ENCODE peak calls at places on chromosome 11, in seven cellular contexts. B, T, R, W, E, L and U are unnamed samples.

GRCh38 chr11:17703951-17704350 is 15.4 kb upstream of the MYOD1 start:
- DNase-seq in B (no peak), T (no peak), R (peak), W (no peak), E (no peak), L (peak), U (no peak)

GRCh38 chr11:46499821-46500220 is 94.0 kb downstream of the AMBRA1 start:
- DNase-seq in B (no peak), T (no peak), R (no peak), W (no peak), E (no peak), L (no peak), U (no peak)

GRCh38 chr11:16895306-16895705 is 118.9 kb downstream of the PLEKHA7 start:
- DNase-seq in B (no peak), T (no peak), R (no peak), W (no peak), E (no peak), L (no peak), U (no peak)

GRCh38 chr11:942853-943252 is 17.2 kb downstream of the AP2A2 start:
- DNase-seq in B (no peak), T (no peak), R (no peak), W (peak), E (no peak), L (no peak), U (no peak)

GRCh38 chr11:10275714-10276113 is 18.3 kb downstream of the SBF2 start:
- DNase-seq in B (no peak), T (no peak), R (no peak), W (no peak), E (no peak), L (no peak), U (no peak)

GRCh38 chr11:17489729-17490128 is 13.1 kb upstream of the ABCC8 start:
- DNase-seq in B (no peak), T (no peak), R (no peak), W (no peak), E (no peak), L (no peak), U (no peak)

GRCh38 chr11:99739464-99740089 is 718.8 kb downstream of the CNTN5 start:
- DNase-seq in B (no peak), T (peak), R (peak), W (no peak), E (no peak), L (peak), U (no peak)

GRCh38 chr11:23206736-23207336 is 346.6 kb upstream of the CCDC179 start:
- DNase-seq in B (no peak), T (no peak), R (no peak), W (no peak), E (no peak), L (no peak), U (no peak)

GRCh38 chr11:2428322-2428795 is 16.0 kb downstream of the TRPM5 start:
- DNase-seq in B (peak), T (peak), R (peak), W (peak), E (peak), L (peak), U (peak)

GRCh38 chr11:134447696-134448095 is 35.7 kb upstream of the B3GAT1 start:
- DNase-seq in B (no peak), T (no peak), R (no peak), W (no peak), E (no peak), L (no peak), U (no peak)

GRCh38 chr11:58618215-58618614 is 4.2 kb upstream of the CNTF start:
- DNase-seq in B (no peak), T (no peak), R (no peak), W (no peak), E (no peak), L (no peak), U (no peak)

GRCh38 chr11:3367221-3367620 is 11.7 kb downstream of the ZNF195 start:
- DNase-seq in B (no peak), T (no peak), R (no peak), W (no peak), E (no peak), L (no peak), U (no peak)

GRCh38 chr11:76524919-76525318 is 80.1 kb downstream of the EMSY start:
- DNase-seq in B (no peak), T (peak), R (peak), W (no peak), E (no peak), L (peak), U (peak)

GRCh38 chr11:119368121-119369034 is 13.1 kb downstream of the USP2 start:
- DNase-seq in B (no peak), T (peak), R (no peak), W (peak), E (no peak), L (no peak), U (peak)

GRCh38 chr11:121716060-121716459 is 263.3 kb upstream of the SORL1-AS1 start:
- DNase-seq in B (no peak), T (no peak), R (no peak), W (no peak), E (no peak), L (no peak), U (no peak)

GRCh38 chr11:14059491-14059890 is 97.0 kb downstream of the SPON1 start:
- DNase-seq in B (no peak), T (no peak), R (peak), W (no peak), E (no peak), L (no peak), U (no peak)

GRCh38 chr11:118003021-118003423 is 16.8 kb downstream of the IL10RA start:
- DNase-seq in B (no peak), T (no peak), R (no peak), W (no peak), E (peak), L (no peak), U (no peak)

GRCh38 chr11:45444796-45445195 is 158.7 kb upstream of the SYT13 start:
- DNase-seq in B (no peak), T (no peak), R (no peak), W (no peak), E (no peak), L (no peak), U (no peak)

GRCh38 chr11:102110761-102111010 is 439 bp downstream of the YAP1 start:
- DNase-seq in B (no peak), T (no peak), R (no peak), W (peak), E (no peak), L (no peak), U (no peak)

GRCh38 chr11:114399903-114400221 is 449 bp downstream of the C11orf71 start:
- DNase-seq in B (peak), T (no peak), R (no peak), W (peak), E (no peak), L (peak), U (no peak)

GRCh38 chr11:91981995-91982394 is 242.6 kb upstream of the FAT3 start:
- DNase-seq in B (no peak), T (peak), R (no peak), W (no peak), E (no peak), L (no peak), U (peak)